ENCODE peak calls at places on chromosomes 13 and 19, in eight cellular contexts. I, T, E, R, D, V, H and Y are unnamed samples.

GRCh38 chr19:47729468-47729798 is 15.9 kb upstream of the NOP53 start:
- DNase-seq in I (peak; percentile 64), T (peak; percentile 33), E (peak; percentile 68), R (peak; percentile 83), D (peak; percentile 73), V (peak; percentile 72), H (no peak), Y (peak; percentile 93)

GRCh38 chr13:29543230-29544215 is 52.0 kb downstream of the SLC7A1 start:
- DNase-seq in I (no peak), T (no peak), E (no peak), R (no peak), D (no peak), V (no peak), H (peak; percentile 84), Y (no peak)

GRCh38 chr19:54123682-54124081 is 8.1 kb downstream of the PRPF31 start:
- DNase-seq in I (no peak), T (no peak), E (no peak), R (no peak), D (no peak), V (no peak), H (no peak), Y (no peak)

GRCh38 chr19:29517412-29517811 is 8.4 kb upstream of the VSTM2B start:
- DNase-seq in I (no peak), T (no peak), E (no peak), R (no peak), D (no peak), V (no peak), H (no peak), Y (no peak)

GRCh38 chr19:2309734-2310362 is 1.9 kb upstream of the LINGO3 start:
- DNase-seq in I (no peak), T (no peak), E (no peak), R (no peak), D (no peak), V (no peak), H (peak; percentile 18), Y (no peak)

GRCh38 chr19:31378404-31378803 is 29.2 kb upstream of the TSHZ3 start:
- DNase-seq in I (peak; percentile 44), T (no peak), E (no peak), R (no peak), D (peak; percentile 42), V (no peak), H (peak; percentile 84), Y (no peak)

GRCh38 chr19:38290631-38291147 is 13.4 kb upstream of the C19orf33 start:
- DNase-seq in I (no peak), T (no peak), E (no peak), R (peak; percentile 63), D (no peak), V (no peak), H (peak; percentile 90), Y (no peak)

GRCh38 chr13:52459668-52460067 is 4.4 kb downstream of the CKAP2 start:
- DNase-seq in I (no peak), T (no peak), E (no peak), R (no peak), D (no peak), V (peak; percentile 47), H (peak; percentile 72), Y (no peak)

GRCh38 chr19:47660435-47660832 is 51.5 kb downstream of the BICRA start:
- DNase-seq in I (no peak), T (no peak), E (no peak), R (no peak), D (no peak), V (no peak), H (no peak), Y (no peak)

GRCh38 chr19:42282036-42282762 is 13.1 kb downstream of the CIC start:
- DNase-seq in I (no peak), T (peak; percentile 52), E (no peak), R (no peak), D (no peak), V (no peak), H (no peak), Y (peak; percentile 73)

GRCh38 chr13:57630661-57631606 is 610 bp upstream of the PCDH17 start:
- DNase-seq in I (no peak), T (peak; percentile 37), E (no peak), R (no peak), D (peak; percentile 20), V (peak; percentile 50), H (peak; percentile 3), Y (no peak)

GRCh38 chr13:23488442-23488841 is 54.9 kb upstream of the SACS start:
- DNase-seq in I (no peak), T (no peak), E (no peak), R (no peak), D (no peak), V (peak; percentile 16), H (peak; percentile 90), Y (no peak)

GRCh38 chr19:29524201-29524911 is 1.4 kb upstream of the VSTM2B start:
- DNase-seq in I (peak; percentile 2), T (peak; percentile 74), E (no peak), R (no peak), D (no peak), V (no peak), H (no peak), Y (no peak)

GRCh38 chr13:27976362-27977177 is 7.5 kb upstream of the CDX2 start:
- DNase-seq in I (no peak), T (no peak), E (no peak), R (no peak), D (no peak), V (no peak), H (no peak), Y (no peak)

GRCh38 chr13:22061371-22061805 is 390.5 kb downstream of the FGF9 start:
- DNase-seq in I (no peak), T (no peak), E (no peak), R (no peak), D (no peak), V (no peak), H (no peak), Y (no peak)

GRCh38 chr13:54945978-54946377 is 1917.4 kb downstream of the OLFM4 start:
- DNase-seq in I (no peak), T (peak; percentile 8), E (no peak), R (no peak), D (no peak), V (no peak), H (no peak), Y (no peak)

GRCh38 chr13:111480976-111481375 is 160.5 kb downstream of the TEX29 start:
- DNase-seq in I (no peak), T (no peak), E (no peak), R (no peak), D (no peak), V (no peak), H (no peak), Y (no peak)

GRCh38 chr19:4533334-4533733 is 1.7 kb downstream of the PLIN5 start:
- DNase-seq in I (no peak), T (no peak), E (no peak), R (no peak), D (no peak), V (no peak), H (no peak), Y (no peak)

GRCh38 chr13:30711375-30711774 is 24.0 kb upstream of the ALOX5AP start:
- DNase-seq in I (no peak), T (no peak), E (no peak), R (no peak), D (no peak), V (no peak), H (peak; percentile 85), Y (peak; percentile 40)

GRCh38 chr13:112066624-112067004 is 335 bp upstream of the SOX1 start:
- DNase-seq in I (peak; percentile 52), T (peak; percentile 94), E (peak; percentile 55), R (no peak), D (peak; percentile 48), V (no peak), H (no peak), Y (no peak)

GRCh38 chr13:103078145-103078544 is 11.9 kb upstream of the SLC10A2 start:
- DNase-seq in I (no peak), T (no peak), E (no peak), R (no peak), D (no peak), V (no peak), H (no peak), Y (no peak)

GRCh38 chr13:91157273-91158014 is 190.0 kb upstream of the MIR17HG start:
- DNase-seq in I (no peak), T (no peak), E (no peak), R (no peak), D (no peak), V (no peak), H (no peak), Y (no peak)

GRCh38 chr13:91155512-91156114 is 191.9 kb upstream of the MIR17HG start:
- DNase-seq in I (no peak), T (no peak), E (no peak), R (no peak), D (no peak), V (no peak), H (no peak), Y (no peak)

GRCh38 chr13:91154954-91155353 is 192.5 kb upstream of the MIR17HG start:
- DNase-seq in I (no peak), T (no peak), E (no peak), R (no peak), D (no peak), V (no peak), H (no peak), Y (no peak)

GRCh38 chr13:91154553-91154952 is 192.9 kb upstream of the MIR17HG start:
- DNase-seq in I (no peak), T (no peak), E (no peak), R (no peak), D (no peak), V (no peak), H (no peak), Y (no peak)

DNA sequence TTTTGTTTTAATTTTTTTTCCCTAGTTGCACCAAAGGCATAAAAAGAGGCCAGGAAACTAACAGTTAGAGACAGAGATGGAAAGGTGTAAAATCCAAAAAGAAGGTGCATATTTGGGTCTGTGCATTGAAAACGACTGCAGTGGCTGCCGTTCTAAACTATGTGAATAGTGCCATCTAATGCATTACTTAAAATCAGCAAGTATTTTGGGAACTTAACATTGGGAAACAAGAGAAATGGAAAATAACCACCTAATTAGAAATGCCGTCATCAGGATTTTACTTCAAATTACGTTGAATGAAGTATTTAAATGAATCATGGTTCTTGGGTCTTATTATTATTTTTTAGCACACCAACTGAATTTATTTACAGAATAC is 189.5 kb upstream of the MIR17HG start:
- DNase-seq in I (no peak), T (no peak), E (no peak), R (no peak), D (no peak), V (no peak), H (no peak), Y (no peak)
- TF ChIP-seq CTCF in I (no peak), T (peak; percentile 36), E (no peak), R (no peak), D (peak; percentile 12), V (no peak), H (peak; percentile 11), Y (no peak)

GRCh38 chr19:18428173-18428836 is 9.1 kb downstream of the SSBP4 start:
- DNase-seq in I (no peak), T (no peak), E (no peak), R (no peak), D (no peak), V (no peak), H (no peak), Y (no peak)
- H3K4me3 ChIP-seq in I (peak overlapping the region; percentile 65), T (peak overlapping the region; percentile 65), E (peak overlapping the region; percentile 34), R (no peak overlapping the region), D (peak overlapping the region; percentile 53), V (no peak overlapping the region), H (no peak overlapping the region), Y (peak overlapping the region; percentile 69)

GRCh38 chr19:14318873-14319272 is 62.4 kb upstream of the ADGRE5 start:
- DNase-seq in I (no peak), T (peak; percentile 36), E (peak; percentile 19), R (no peak), D (peak; percentile 24), V (peak; percentile 29), H (no peak), Y (no peak)
- H3K27ac ChIP-seq in I (no peak overlapping the region), T (no peak overlapping the region), E (no peak overlapping the region), R (no peak overlapping the region), D (no peak overlapping the region), V (no peak overlapping the region), H (no peak overlapping the region), Y (no peak overlapping the region)

GRCh38 chr19:16889883-16890460 is 1.2 kb downstream of the F2RL3 start:
- DNase-seq in I (no peak), T (no peak), E (no peak), R (no peak), D (no peak), V (no peak), H (no peak), Y (no peak)
- TF ChIP-seq CTCF in I (no peak), T (no peak), E (peak; percentile 0), R (no peak), D (no peak), V (no peak), H (no peak), Y (no peak)